ENCODE peak calls at places on chromosome 13, in six cellular contexts. E is neuronal stem cell, W is mesendoderm, Y is trophoblast cell, O is H1, R is mesenchymal stem cell. M is an unnamed sample.

GRCh38 chr13:43572601-43573360 is 214.0 kb downstream of the ENOX1 start:
- DNase-seq in O (no peak), E (no peak), Y (peak), W (peak), R (peak), M (peak)

GRCh38 chr13:67267136-67267535 is 37.0 kb upstream of the PCDH9 start:
- DNase-seq in Y (no peak), O (no peak), E (no peak), W (no peak), R (no peak), M (peak)

GRCh38 chr13:61935710-61936109 is 520.1 kb upstream of the PCDH20 start:
- DNase-seq in Y (no peak), W (no peak), E (no peak), R (no peak), O (no peak), M (no peak)

GRCh38 chr13:83980322-83980721 is 98.0 kb upstream of the SLITRK1 start:
- DNase-seq in W (peak), E (no peak), O (no peak), Y (no peak), R (no peak), M (peak)

GRCh38 chr13:112885782-112886268 is 83.2 kb upstream of the MCF2L start:
- DNase-seq in W (peak), E (peak), R (peak), O (peak), Y (peak), M (peak)

GRCh38 chr13:30739646-30740642 is 4.6 kb downstream of the ALOX5AP start:
- DNase-seq in W (peak), E (no peak), R (peak), Y (peak), O (no peak), M (peak)

GRCh38 chr13:90395348-90395747 is 952.1 kb upstream of the MIR17HG start:
- DNase-seq in W (no peak), R (no peak), O (no peak), Y (no peak), E (no peak), M (no peak)

GRCh38 chr13:75774176-75774575 is 138.0 kb downstream of the LMO7 start:
- DNase-seq in O (no peak), Y (no peak), E (no peak), W (no peak), R (no peak), M (peak)

GRCh38 chr13:98321356-98321755 is 144.3 kb upstream of the RNF113B start:
- DNase-seq in W (no peak), E (no peak), Y (peak), R (no peak), O (no peak), M (no peak)

GRCh38 chr13:29847501-29847983 is 2.9 kb downstream of the UBL3 start:
- DNase-seq in E (no peak), O (no peak), R (peak), W (peak), Y (peak), M (peak)

GRCh38 chr13:26186995-26187394 is 35.1 kb downstream of the RNF6 start:
- DNase-seq in W (no peak), E (no peak), Y (peak), O (no peak), R (no peak), M (no peak)

GRCh38 chr13:44333950-44334675 is 39.5 kb upstream of the SERP2 start:
- DNase-seq in W (no peak), R (no peak), Y (no peak), O (no peak), E (no peak), M (no peak)

GRCh38 chr13:21747456-21747855 is 76.6 kb downstream of the FGF9 start:
- DNase-seq in E (no peak), W (peak), Y (no peak), O (no peak), R (no peak), M (no peak)

GRCh38 chr13:50130686-50131051 is 115.4 kb downstream of the KCNRG start:
- DNase-seq in W (no peak), R (no peak), E (peak), O (peak), Y (peak), M (peak)

GRCh38 chr13:67416047-67416925 is 186.2 kb upstream of the PCDH9 start:
- DNase-seq in O (peak), Y (peak), W (peak), E (peak), R (peak), M (peak)

GRCh38 chr13:33236021-33236420 is 49.5 kb downstream of the STARD13 start:
- DNase-seq in R (no peak), W (no peak), E (no peak), Y (peak), O (no peak), M (peak)

GRCh38 chr13:100789481-100789880 is 114.9 kb upstream of the TMTC4 start:
- DNase-seq in R (peak), E (no peak), O (no peak), Y (no peak), W (no peak), M (no peak)

GRCh38 chr13:60267498-60268202 is 103.9 kb upstream of the DIAPH3 start:
- DNase-seq in W (peak), E (no peak), Y (peak), O (peak), R (peak), M (no peak)

GRCh38 chr13:90868321-90868920 is 479.1 kb upstream of the MIR17HG start:
- DNase-seq in Y (peak), W (peak), E (peak), O (no peak), R (peak), M (peak)

GRCh38 chr13:113034451-113035208 is 65.6 kb downstream of the MCF2L start:
- DNase-seq in W (peak), O (peak), Y (peak), R (peak), E (peak), M (peak)

GRCh38 chr13:113982296-113982661 is 8.4 kb upstream of the C13orf46 start:
- DNase-seq in R (no peak), Y (no peak), E (no peak), O (peak), W (no peak), M (no peak)

GRCh38 chr13:65901723-65902122 is 1328.4 kb downstream of the PCDH9 start:
- DNase-seq in Y (no peak), E (no peak), R (no peak), W (peak), O (no peak), M (no peak)

GRCh38 chr13:43307921-43308433 is 284.6 kb downstream of the DNAJC15 start:
- DNase-seq in E (no peak), R (peak), Y (peak), W (no peak), O (no peak), M (peak)

GRCh38 chr13:102846261-102847015 is 606 bp downstream of the ERCC5 start:
- DNase-seq in R (peak), E (no peak), O (no peak), Y (peak), W (peak), M (peak)

GRCh38 chr13:33319859-33320258 is 34.3 kb upstream of the STARD13 start:
- DNase-seq in Y (no peak), R (no peak), O (no peak), E (no peak), W (no peak), M (no peak)

GRCh38 chr13:102020611-102021216 is 381.1 kb downstream of the FGF14 start:
- DNase-seq in E (no peak), W (no peak), Y (peak), O (no peak), R (no peak), M (no peak)

GRCh38 chr13:100725472-100725871 is 50.9 kb upstream of the TMTC4 start:
- DNase-seq in E (no peak), O (no peak), Y (no peak), R (no peak), W (no peak), M (no peak)

GRCh38 chr13:44388427-44388826 is 14.8 kb downstream of the SERP2 start:
- DNase-seq in O (no peak), Y (no peak), R (no peak), W (peak), E (no peak), M (no peak)

GRCh38 chr13:51942189-51942588 is 69.1 kb downstream of the ATP7B start:
- DNase-seq in E (no peak), W (no peak), Y (no peak), O (no peak), R (no peak), M (no peak)

GRCh38 chr13:89584058-89584457 is 1763.4 kb upstream of the MIR17HG start:
- DNase-seq in W (peak), O (no peak), Y (no peak), E (no peak), R (peak), M (no peak)

GRCh38 chr13:72205773-72206172 is 338.8 kb upstream of the DACH1 start:
- DNase-seq in O (no peak), W (no peak), Y (peak), E (no peak), R (no peak), M (no peak)

GRCh38 chr13:99226493-99226892 is 25.8 kb downstream of the UBAC2 start:
- DNase-seq in O (no peak), E (no peak), R (no peak), Y (no peak), W (no peak), M (no peak)

GRCh38 chr13:113403255-113404104 is 39.5 kb upstream of the GRTP1 start:
- DNase-seq in Y (no peak), E (no peak), R (no peak), O (no peak), W (no peak), M (no peak)

GRCh38 chr13:24281188-24282008 is 28.0 kb upstream of the C1QTNF9 start:
- DNase-seq in O (no peak), W (no peak), Y (no peak), R (no peak), E (no peak), M (no peak)

GRCh38 chr13:32548837-32549236 is 10.2 kb upstream of the N4BP2L2 start:
- DNase-seq in E (no peak), Y (peak), O (no peak), R (peak), W (no peak), M (peak)

GRCh38 chr13:22927008-22927393 is 253.8 kb upstream of the SGCG start:
- DNase-seq in R (no peak), E (no peak), W (no peak), O (no peak), Y (no peak), M (no peak)
- H3K4me3 ChIP-seq in R (peak), E (no peak), W (peak), O (peak), Y (no peak), M (no peak)

DNA sequence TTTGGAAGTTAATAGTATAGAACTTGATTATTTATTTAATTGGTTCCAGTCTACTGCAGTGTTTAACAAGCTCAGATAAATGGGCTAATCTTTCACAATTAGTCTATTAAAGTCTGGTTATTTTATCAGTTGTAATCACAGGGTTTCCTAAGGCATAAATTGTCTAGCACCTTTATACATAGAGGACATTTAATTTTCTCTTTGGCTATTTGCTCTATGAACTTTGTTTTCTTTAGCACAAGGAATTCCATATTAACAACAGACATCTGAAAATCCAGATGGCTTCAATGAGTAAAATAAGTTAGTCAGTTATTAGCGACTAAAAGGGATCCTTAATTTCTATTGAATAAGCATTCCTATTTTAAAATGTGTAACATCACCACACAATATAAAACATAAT is 1350.8 kb upstream of the SLC10A2 start:
- DNase-seq in W (no peak), O (no peak), Y (no peak), R (no peak), E (no peak), M (no peak)
- H2AK5ac ChIP-seq in W (no peak), O (no peak), Y (no peak), R (no peak), E (no peak), M (no peak)

GRCh38 chr13:110499621-110500281 is 61.8 kb downstream of the RAB20 start:
- DNase-seq in W (no peak), O (no peak), R (peak), E (no peak), Y (no peak), M (peak)
- H3K4me3 ChIP-seq in W (no peak), O (no peak), R (no peak), E (no peak), Y (no peak), M (no peak)

GRCh38 chr13:39284801-39285388 is 246.6 kb downstream of the NHLRC3 start:
- DNase-seq in W (peak), R (no peak), Y (peak), O (no peak), E (no peak), M (peak)
- H2AK5ac ChIP-seq in W (no peak), R (no peak), Y (no peak), O (no peak), E (no peak), M (no peak)

DNA sequence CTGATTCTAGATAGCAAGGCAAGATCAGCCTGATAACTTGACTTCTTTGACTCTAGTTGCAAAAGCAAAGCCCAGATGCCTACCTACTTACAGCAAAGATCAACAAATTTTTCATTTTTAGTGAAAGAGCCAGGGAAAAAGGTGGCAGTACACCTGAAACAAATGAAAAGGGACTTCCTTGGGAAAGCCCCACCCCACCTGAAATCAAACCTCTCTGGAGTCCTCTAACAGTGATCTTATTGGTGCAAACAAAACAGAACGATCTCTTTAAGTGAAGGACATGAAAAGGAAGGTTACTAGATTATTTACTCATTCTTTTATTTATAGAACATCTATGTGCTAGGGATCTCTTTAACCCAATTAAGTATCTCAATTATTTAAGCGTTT is 507 bp upstream of the LCP1 start:
- DNase-seq in W (no peak), Y (no peak), R (no peak), E (no peak), O (no peak), M (no peak)
- H3K4me3 ChIP-seq in W (no peak), Y (no peak), R (no peak), E (no peak), O (no peak), M (no peak)

M was measured in IMR-90.